ENCODE peak calls at places on chromosomes 5 and 9, in five cellular contexts. N is GM23338, F is A673, O is mammary epithelial cell, Y is thyroid gland. C is an unnamed sample. For H3K36me3, the result is how much of the 10 kb centered on the place peaks cover.

GRCh38 chr5:58885265-58885664 is 302.4 kb downstream of the RAB3C start:
- DNase-seq in Y (no peak), F (no peak), O (no peak), N (no peak), C (no peak)

GRCh38 chr5:73764586-73764985 is 138.6 kb downstream of the ARHGEF28 start:
- DNase-seq in O (peak), N (no peak), F (no peak), Y (no peak), C (peak)

GRCh38 chr9:69455311-69455710 is 130.3 kb downstream of the ENTREP1 start:
- DNase-seq in N (no peak), O (no peak), F (no peak), Y (no peak), C (no peak)

GRCh38 chr9:92325269-92325990 is at the start of the genes CENPP and NOL8:
- DNase-seq in N (peak), F (peak), Y (peak), O (peak), C (peak)

GRCh38 chr5:59661939-59662615 is 231.4 kb downstream of the PDE4D start:
- DNase-seq in F (no peak), O (no peak), N (peak), Y (no peak), C (peak)

GRCh38 chr5:139767960-139768359 is 27.6 kb upstream of the PSD2 start:
- DNase-seq in Y (peak), F (no peak), O (no peak), N (no peak), C (no peak)

GRCh38 chr5:40681351-40682311 is 1.9 kb downstream of the PTGER4 start:
- DNase-seq in Y (peak), N (peak), O (no peak), F (no peak), C (no peak)

GRCh38 chr5:172858990-172859811 is 25.1 kb downstream of the ERGIC1 start:
- DNase-seq in O (no peak), F (no peak), N (no peak), Y (peak), C (peak)

GRCh38 chr5:56440871-56441740 is 208.0 kb upstream of the ANKRD55 start:
- DNase-seq in N (no peak), Y (peak), F (no peak), O (peak), C (no peak)

GRCh38 chr5:66224273-66224672 is 80.2 kb downstream of the SREK1 start:
- DNase-seq in N (no peak), Y (no peak), F (no peak), O (no peak), C (no peak)

GRCh38 chr5:154501566-154501965 is 23.5 kb upstream of the HAND1 start:
- DNase-seq in Y (no peak), N (peak), O (no peak), F (no peak), C (no peak)

GRCh38 chr5:144139586-144139985 is 30.9 kb downstream of the YIPF5 start:
- DNase-seq in N (no peak), F (peak), O (no peak), Y (no peak), C (no peak)

GRCh38 chr5:1005904-1006655 is 2.5 kb upstream of the NKD2 start:
- DNase-seq in Y (no peak), F (no peak), N (no peak), O (no peak), C (peak)

GRCh38 chr5:96070625-96071246 is 109.1 kb upstream of the ELL2 start:
- DNase-seq in N (no peak), O (no peak), F (no peak), Y (no peak), C (no peak)

GRCh38 chr5:68950111-68950510 is 143.7 kb upstream of the SLC30A5 start:
- DNase-seq in N (no peak), O (peak), Y (no peak), F (no peak), C (no peak)

GRCh38 chr5:131957721-131958483 is 12.4 kb upstream of the MEIKIN start:
- DNase-seq in F (no peak), O (no peak), Y (peak), N (peak), C (no peak)

GRCh38 chr9:87249029-87249428 is 248.6 kb upstream of the DAPK1 start:
- DNase-seq in O (peak), F (no peak), Y (no peak), N (no peak), C (no peak)

GRCh38 chr5:176596069-176596656 is 13.8 kb downstream of the GPRIN1 start:
- DNase-seq in F (no peak), N (no peak), Y (no peak), O (no peak), C (no peak)

GRCh38 chr9:134591082-134591571 is 50.5 kb upstream of the COL5A1 start:
- DNase-seq in Y (no peak), F (no peak), O (no peak), N (no peak), C (no peak)

GRCh38 chr9:130117816-130118632 is 54.2 kb upstream of the NCS1 start:
- DNase-seq in Y (peak), F (peak), N (no peak), O (peak), C (peak)

GRCh38 chr5:150034677-150035076 is 34.1 kb downstream of the HMGXB3 start:
- DNase-seq in F (no peak), O (no peak), N (no peak), Y (no peak), C (peak)

GRCh38 chr9:81268048-81268447 is 421.3 kb downstream of the TLE1 start:
- DNase-seq in O (no peak), N (no peak), F (no peak), Y (no peak), C (no peak)

GRCh38 chr5:137200906-137201305 is 298.2 kb downstream of the SPOCK1 start:
- DNase-seq in N (peak), O (no peak), Y (no peak), F (no peak), C (no peak)

GRCh38 chr5:132114150-132115121 is 40.8 kb downstream of the CSF2 start:
- DNase-seq in O (no peak), N (no peak), F (no peak), Y (no peak), C (no peak)

GRCh38 chr9:35035851-35036701 is 36.3 kb downstream of the VCP start:
- DNase-seq in N (peak), F (peak), Y (peak), O (no peak), C (no peak)

GRCh38 chr5:174046558-174046957 is 1.1 kb downstream of the NSG2 start:
- DNase-seq in N (no peak), O (no peak), Y (no peak), F (no peak), C (no peak)

GRCh38 chr9:127826253-127826913 is 23.7 kb downstream of the FPGS start:
- DNase-seq in F (no peak), Y (no peak), O (no peak), N (no peak), C (no peak)

GRCh38 chr9:116928283-116928682 is 241.2 kb downstream of the TRIM32 start:
- DNase-seq in O (no peak), F (no peak), N (no peak), Y (no peak), C (no peak)

DNA sequence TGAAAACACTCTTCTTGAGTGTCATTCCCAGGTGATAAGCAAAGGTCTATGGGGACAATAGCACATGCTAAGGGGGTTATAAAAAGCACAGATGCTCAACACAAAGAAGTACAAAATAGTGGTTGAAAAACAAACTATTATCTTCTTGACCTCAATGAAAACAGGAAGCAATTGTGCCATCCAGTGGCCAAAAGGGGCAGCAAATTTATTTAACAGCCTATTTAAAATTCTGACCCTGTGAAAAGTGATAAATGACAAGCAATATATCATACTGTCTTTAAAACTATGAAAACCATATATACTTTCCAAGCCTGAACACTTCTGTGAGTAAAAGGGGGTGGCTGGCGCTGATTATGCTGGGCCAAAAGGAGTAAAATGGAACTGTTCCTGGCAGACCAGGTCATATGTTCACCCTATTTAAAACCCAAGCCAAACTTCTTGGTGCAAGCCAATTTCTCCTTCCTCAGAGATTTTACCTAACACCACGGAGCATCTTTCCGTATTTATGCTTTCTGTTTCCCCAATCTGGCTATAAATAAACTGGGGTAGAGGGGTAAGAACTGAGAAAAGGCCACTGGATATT is 29.7 kb downstream of the TEX10 start:
- DNase-seq in F (peak), O (peak), Y (peak), N (peak), C (peak)
- H3K36me3 ChIP-seq in F (half or more), O (under half), Y (under half), N (under half), C (half or more)

GRCh38 chr5:76718381-76718832 is 2.5 kb downstream of the F2R start:
- DNase-seq in Y (no peak), O (no peak), F (peak), N (no peak), C (no peak)

GRCh38 chr5:76718880-76719279 is 3.0 kb downstream of the F2R start:
- DNase-seq in N (no peak), O (no peak), F (no peak), Y (no peak), C (no peak)

GRCh38 chr5:76716456-76717157 is 681 bp downstream of the F2R start:
- DNase-seq in N (peak), Y (no peak), F (peak), O (no peak), C (no peak)

GRCh38 chr5:76715734-76716455 is at the start of gene F2R:
- DNase-seq in F (peak), Y (peak), O (peak), N (peak), C (peak)

DNA sequence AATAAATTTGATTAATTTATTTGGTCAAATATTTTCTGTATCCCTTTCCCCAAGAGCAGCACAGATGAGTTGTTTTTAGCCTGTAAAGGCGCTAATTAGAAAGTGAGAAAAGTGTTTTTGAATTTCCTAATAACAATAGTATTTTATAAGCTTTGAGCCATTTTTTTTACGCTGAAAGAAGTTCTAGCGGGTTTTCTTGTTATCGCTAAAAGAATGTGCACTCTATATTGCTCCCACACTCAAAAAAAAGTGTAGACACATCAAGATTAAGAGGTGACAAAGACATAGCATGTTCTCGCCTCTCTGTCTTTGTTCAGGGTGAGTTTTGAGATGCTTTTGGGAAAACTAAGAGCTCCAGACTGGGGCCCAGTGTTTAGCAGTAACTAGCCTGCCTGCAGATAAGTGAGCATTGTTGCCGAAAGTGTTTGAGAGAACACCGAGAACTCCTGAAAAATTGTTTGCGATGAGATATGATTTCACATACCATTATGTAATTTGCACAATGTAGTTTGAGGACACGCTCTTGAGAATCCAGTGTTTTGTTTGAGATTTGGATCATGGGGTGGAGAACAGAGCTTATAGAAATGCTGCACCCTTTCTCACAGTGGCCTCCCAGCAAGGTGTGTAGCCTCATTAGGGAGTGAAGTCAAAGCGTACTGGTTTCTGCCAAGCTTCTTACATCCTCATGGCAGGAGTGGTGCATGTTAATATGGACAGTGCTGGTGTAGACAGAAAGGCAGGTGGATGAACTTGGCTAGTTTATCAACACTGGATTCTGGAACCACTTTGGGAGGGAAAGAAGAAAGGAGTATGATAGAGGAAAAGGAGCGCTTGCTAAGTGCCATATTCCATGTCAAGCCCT is 1.5 kb downstream of the F2R start:
- DNase-seq in N (no peak), F (no peak), O (no peak), Y (no peak), C (no peak)
- H3K4me3 ChIP-seq in N (peak), F (peak), O (peak), Y (no peak), C (peak)

DNA sequence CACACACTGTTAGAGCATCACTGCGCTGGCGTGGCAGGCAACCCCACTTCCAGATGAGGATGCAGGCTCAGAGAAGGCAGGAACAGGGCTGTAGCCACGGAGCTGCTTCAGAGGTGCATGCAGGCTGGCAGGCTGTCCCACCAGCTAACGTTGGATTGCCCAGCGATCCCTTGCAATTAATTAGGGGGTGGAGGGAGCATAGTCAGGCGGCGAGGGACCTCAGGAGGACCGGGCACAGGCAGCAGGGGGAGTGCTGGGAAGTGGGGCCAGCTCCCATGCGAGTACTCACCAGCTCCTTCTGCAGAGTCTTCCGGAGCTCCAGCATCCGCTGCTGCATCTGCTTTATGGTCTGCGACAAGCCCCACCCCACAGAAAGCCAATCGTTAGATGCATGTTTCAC is 20.3 kb downstream of the ARPC5L start:
- DNase-seq in F (no peak), O (no peak), Y (no peak), N (peak), C (no peak)
- H3K36me3 ChIP-seq in F (under half), O (under half), Y (under half), N (under half), C (under half)

GRCh38 chr5:161547573-161548471 is 1.3 kb upstream of the GABRB2 start:
- DNase-seq in N (peak), F (no peak), Y (peak), O (no peak), C (peak)
- H3K4me3 ChIP-seq in N (peak), F (peak), Y (peak), O (no peak), C (peak)

GRCh38 chr5:119501671-119502179 is 49.4 kb downstream of the HSD17B4 start:
- DNase-seq in O (no peak), F (no peak), Y (no peak), N (no peak), C (no peak)
- H3K36me3 ChIP-seq in O (under half), F (under half), Y (under half), N (under half), C (under half)

GRCh38 chr9:99253772-99254431 is 31.8 kb downstream of the SEC61B start:
- DNase-seq in O (peak), N (peak), Y (no peak), F (no peak), C (peak)
- H3K4me3 ChIP-seq in O (no peak), N (no peak), Y (no peak), F (no peak), C (no peak)

C was measured in MG63.